ENCODE peak calls at places on chromosomes 3 and 15, in seven cellular contexts. One of them, this sample, is unnamed.

GRCh38 chr3:49346797-49347251 is 7.0 kb upstream of the USP4 start:
- DNase-seq in activated CD4-positive, alpha-beta T cell treated with anti-CD3 and anti-CD28 coated beads, Interleukin-2, amount 50 U/mL, for 24 hours: no peak
- DNase-seq in activated CD4-positive, CD25-positive, alpha-beta regulatory T cell: no peak
- DNase-seq in aorta: no peak
- DNase-seq in putamen: no peak
- DNase-seq in T-cell: no peak
- DNase-seq in MM.1S: no peak
- DNase-seq in this sample: peak

GRCh38 chr3:174330303-174330702 is 528.8 kb upstream of the NAALADL2 start:
- DNase-seq in activated CD4-positive, alpha-beta T cell treated with anti-CD3 and anti-CD28 coated beads, Interleukin-2, amount 50 U/mL, for 24 hours: no peak
- DNase-seq in activated CD4-positive, CD25-positive, alpha-beta regulatory T cell: no peak
- DNase-seq in aorta: no peak
- DNase-seq in putamen: no peak
- DNase-seq in T-cell: no peak
- DNase-seq in MM.1S: no peak
- DNase-seq in this sample: no peak

GRCh38 chr3:184696643-184697042 is 15.2 kb downstream of the MAGEF1 start:
- DNase-seq in activated CD4-positive, alpha-beta T cell treated with anti-CD3 and anti-CD28 coated beads, Interleukin-2, amount 50 U/mL, for 24 hours: no peak
- DNase-seq in activated CD4-positive, CD25-positive, alpha-beta regulatory T cell: no peak
- DNase-seq in aorta: peak
- DNase-seq in putamen: no peak
- DNase-seq in T-cell: no peak
- DNase-seq in MM.1S: no peak
- DNase-seq in this sample: no peak

GRCh38 chr3:10721101-10721500 is 94.9 kb upstream of the SLC6A11 start:
- DNase-seq in activated CD4-positive, alpha-beta T cell treated with anti-CD3 and anti-CD28 coated beads, Interleukin-2, amount 50 U/mL, for 24 hours: no peak
- DNase-seq in activated CD4-positive, CD25-positive, alpha-beta regulatory T cell: no peak
- DNase-seq in aorta: no peak
- DNase-seq in putamen: no peak
- DNase-seq in T-cell: no peak
- DNase-seq in MM.1S: no peak
- DNase-seq in this sample: no peak

GRCh38 chr3:121974601-121975111 is 47.4 kb downstream of the ILDR1 start:
- DNase-seq in activated CD4-positive, alpha-beta T cell treated with anti-CD3 and anti-CD28 coated beads, Interleukin-2, amount 50 U/mL, for 24 hours: no peak
- DNase-seq in activated CD4-positive, CD25-positive, alpha-beta regulatory T cell: no peak
- DNase-seq in aorta: no peak
- DNase-seq in putamen: no peak
- DNase-seq in T-cell: no peak
- DNase-seq in MM.1S: no peak
- DNase-seq in this sample: no peak

GRCh38 chr3:63354160-63354559 is 76.1 kb downstream of the SYNPR start:
- DNase-seq in activated CD4-positive, alpha-beta T cell treated with anti-CD3 and anti-CD28 coated beads, Interleukin-2, amount 50 U/mL, for 24 hours: no peak
- DNase-seq in activated CD4-positive, CD25-positive, alpha-beta regulatory T cell: no peak
- DNase-seq in aorta: no peak
- DNase-seq in putamen: no peak
- DNase-seq in T-cell: no peak
- DNase-seq in MM.1S: no peak
- DNase-seq in this sample: no peak

GRCh38 chr15:62895139-62895866 is 147.2 kb upstream of the TPM1 start:
- DNase-seq in activated CD4-positive, alpha-beta T cell treated with anti-CD3 and anti-CD28 coated beads, Interleukin-2, amount 50 U/mL, for 24 hours: no peak
- DNase-seq in activated CD4-positive, CD25-positive, alpha-beta regulatory T cell: no peak
- DNase-seq in aorta: no peak
- DNase-seq in putamen: no peak
- DNase-seq in T-cell: no peak
- DNase-seq in MM.1S: no peak
- DNase-seq in this sample: no peak

GRCh38 chr3:131388400-131388799 is 6.8 kb downstream of the NUDT16 start:
- DNase-seq in activated CD4-positive, alpha-beta T cell treated with anti-CD3 and anti-CD28 coated beads, Interleukin-2, amount 50 U/mL, for 24 hours: no peak
- DNase-seq in activated CD4-positive, CD25-positive, alpha-beta regulatory T cell: no peak
- DNase-seq in aorta: no peak
- DNase-seq in putamen: no peak
- DNase-seq in T-cell: no peak
- DNase-seq in MM.1S: no peak
- DNase-seq in this sample: no peak

GRCh38 chr15:27826902-27827321 is 272.2 kb downstream of the OCA2 start:
- DNase-seq in activated CD4-positive, alpha-beta T cell treated with anti-CD3 and anti-CD28 coated beads, Interleukin-2, amount 50 U/mL, for 24 hours: no peak
- DNase-seq in activated CD4-positive, CD25-positive, alpha-beta regulatory T cell: no peak
- DNase-seq in aorta: no peak
- DNase-seq in putamen: no peak
- DNase-seq in T-cell: no peak
- DNase-seq in MM.1S: no peak
- DNase-seq in this sample: no peak

GRCh38 chr3:66606126-66606525 is 105.3 kb upstream of the LRIG1 start:
- DNase-seq in activated CD4-positive, alpha-beta T cell treated with anti-CD3 and anti-CD28 coated beads, Interleukin-2, amount 50 U/mL, for 24 hours: no peak
- DNase-seq in activated CD4-positive, CD25-positive, alpha-beta regulatory T cell: no peak
- DNase-seq in aorta: no peak
- DNase-seq in putamen: no peak
- DNase-seq in T-cell: no peak
- DNase-seq in MM.1S: no peak
- DNase-seq in this sample: no peak

GRCh38 chr15:99096173-99096893 is 8.5 kb upstream of the SYNM start:
- DNase-seq in activated CD4-positive, alpha-beta T cell treated with anti-CD3 and anti-CD28 coated beads, Interleukin-2, amount 50 U/mL, for 24 hours: no peak
- DNase-seq in activated CD4-positive, CD25-positive, alpha-beta regulatory T cell: no peak
- DNase-seq in aorta: no peak
- DNase-seq in putamen: no peak
- DNase-seq in T-cell: no peak
- DNase-seq in MM.1S: no peak
- DNase-seq in this sample: no peak

GRCh38 chr15:87746333-87746732 is 510.2 kb downstream of the NTRK3 start:
- DNase-seq in activated CD4-positive, alpha-beta T cell treated with anti-CD3 and anti-CD28 coated beads, Interleukin-2, amount 50 U/mL, for 24 hours: no peak
- DNase-seq in activated CD4-positive, CD25-positive, alpha-beta regulatory T cell: no peak
- DNase-seq in aorta: no peak
- DNase-seq in putamen: no peak
- DNase-seq in T-cell: no peak
- DNase-seq in MM.1S: no peak
- DNase-seq in this sample: no peak

GRCh38 chr3:64505419-64505818 is 182.4 kb downstream of the ADAMTS9 start:
- DNase-seq in activated CD4-positive, alpha-beta T cell treated with anti-CD3 and anti-CD28 coated beads, Interleukin-2, amount 50 U/mL, for 24 hours: no peak
- DNase-seq in activated CD4-positive, CD25-positive, alpha-beta regulatory T cell: no peak
- DNase-seq in aorta: no peak
- DNase-seq in putamen: no peak
- DNase-seq in T-cell: no peak
- DNase-seq in MM.1S: no peak
- DNase-seq in this sample: no peak

GRCh38 chr15:89492111-89492641 is 4.2 kb downstream of the RHCG start:
- DNase-seq in activated CD4-positive, alpha-beta T cell treated with anti-CD3 and anti-CD28 coated beads, Interleukin-2, amount 50 U/mL, for 24 hours: no peak
- DNase-seq in activated CD4-positive, CD25-positive, alpha-beta regulatory T cell: no peak
- DNase-seq in aorta: no peak
- DNase-seq in putamen: no peak
- DNase-seq in T-cell: no peak
- DNase-seq in MM.1S: no peak
- DNase-seq in this sample: no peak

This sample was measured in SW480.